ENCODE peak calls at places on chromosomes 1 and 21, in four cellular contexts. X, W, U and A are unnamed samples.

GRCh38 chr1:230340778-230341546 is 85.2 kb downstream of the PGBD5 start:
- DNase-seq in X (no peak), W (no peak), U (no peak), A (no peak)

GRCh38 chr1:112643080-112643479 is 23.4 kb downstream of the CAPZA1 start:
- DNase-seq in X (no peak), W (no peak), U (no peak), A (no peak)

GRCh38 chr1:6488602-6489382 is 2.7 kb downstream of the PLEKHG5 start:
- DNase-seq in X (no peak), W (no peak), U (no peak), A (no peak)

GRCh38 chr1:172357753-172358152 is 62.7 kb upstream of the C1orf105 start:
- DNase-seq in X (no peak), W (no peak), U (no peak), A (no peak)

GRCh38 chr1:248841702-248842395 is 3.8 kb downstream of the ZNF672 start:
- DNase-seq in X (no peak), W (peak), U (peak), A (peak)

GRCh38 chr1:243748706-243749283 is 101.2 kb downstream of the AKT3 start:
- DNase-seq in X (peak), W (peak), U (peak), A (peak)

GRCh38 chr1:199410462-199410861 is 617.0 kb upstream of the NR5A2 start:
- DNase-seq in X (no peak), W (no peak), U (no peak), A (no peak)

GRCh38 chr1:191022856-191023255 is 545.2 kb upstream of the BRINP3 start:
- DNase-seq in X (no peak), W (no peak), U (peak), A (no peak)

GRCh38 chr21:46152939-46153258 is 2.5 kb downstream of the FTCD start:
- DNase-seq in X (no peak), W (no peak), U (no peak), A (no peak)

GRCh38 chr1:23343246-23344110 is 606 bp downstream of the HNRNPR start:
- DNase-seq in X (peak), W (no peak), U (peak), A (no peak)

GRCh38 chr1:98374098-98374497 is 287.4 kb upstream of the SNX7 start:
- DNase-seq in X (no peak), W (no peak), U (no peak), A (no peak)

GRCh38 chr1:239031310-239031709 is 355.1 kb upstream of the CHRM3 start:
- DNase-seq in X (no peak), W (no peak), U (no peak), A (no peak)

GRCh38 chr1:73749996-73750395 is 448.0 kb downstream of the LRRIQ3 start:
- DNase-seq in X (no peak), W (no peak), U (no peak), A (no peak)

GRCh38 chr1:31243451-31244286 is 4.0 kb upstream of the NKAIN1 start:
- DNase-seq in X (no peak), W (no peak), U (peak), A (no peak)

GRCh38 chr1:179728266-179728665 is 14.8 kb upstream of the FAM163A start:
- DNase-seq in X (no peak), W (no peak), U (no peak), A (no peak)

GRCh38 chr1:157173900-157174410 is 35.8 kb upstream of the ETV3 start:
- DNase-seq in X (no peak), W (no peak), U (no peak), A (no peak)

GRCh38 chr1:177487481-177487880 is 316.7 kb downstream of the BRINP2 start:
- DNase-seq in X (no peak), W (no peak), U (no peak), A (no peak)

GRCh38 chr1:198937231-198938031 is 298.6 kb downstream of the PTPRC start:
- DNase-seq in X (peak), W (peak), U (peak), A (peak)

GRCh38 chr1:118184737-118185082 is 318 bp downstream of the SPAG17 start:
- DNase-seq in X (no peak), W (no peak), U (no peak), A (no peak)

GRCh38 chr1:153344718-153345025 is 4.0 kb downstream of the PGLYRP4 start:
- DNase-seq in X (no peak), W (peak), U (no peak), A (peak)

GRCh38 chr1:164706596-164706995 is 147.6 kb downstream of the PBX1 start:
- DNase-seq in X (no peak), W (no peak), U (no peak), A (no peak)

GRCh38 chr1:17678011-17678410 is 77.1 kb upstream of the ACTL8 start:
- DNase-seq in X (no peak), W (no peak), U (no peak), A (no peak)

GRCh38 chr1:22053018-22053860 is 730 bp downstream of the CDC42 start:
- DNase-seq in X (peak), W (peak), U (peak), A (peak)

GRCh38 chr1:17356387-17356992 is 15.5 kb upstream of the PADI6 start:
- DNase-seq in X (no peak), W (no peak), U (no peak), A (no peak)

GRCh38 chr1:41788427-41788826 is 130.3 kb downstream of the HIVEP3 start:
- DNase-seq in X (no peak), W (no peak), U (no peak), A (no peak)

GRCh38 chr21:42037943-42038342 is 27.8 kb upstream of the ZBTB21 start:
- DNase-seq in X (no peak), W (peak), U (no peak), A (no peak)

GRCh38 chr1:230299148-230300006 is 126.8 kb downstream of the PGBD5 start:
- DNase-seq in X (no peak), W (peak), U (no peak), A (peak)

GRCh38 chr1:62433861-62434611 is 2.8 kb upstream of the USP1 start:
- DNase-seq in X (no peak), W (no peak), U (no peak), A (no peak)

GRCh38 chr1:161044908-161045748 is 649 bp downstream of the USF1 start:
- DNase-seq in X (peak), W (peak), U (peak), A (peak)

GRCh38 chr1:31505884-31506497 is 70.3 kb upstream of the TINAGL1 start:
- DNase-seq in X (no peak), W (peak), U (peak), A (peak)

GRCh38 chr1:244211559-244211944 is 160.5 kb downstream of the ZBTB18 start:
- DNase-seq in X (no peak), W (no peak), U (no peak), A (no peak)

GRCh38 chr1:2466834-2467554 is 9.1 kb upstream of the PLCH2 start:
- DNase-seq in X (peak), W (no peak), U (no peak), A (no peak)